ENCODE peak calls at places on chromosomes 13 and 19, in eight cellular contexts. One of them, this sample, is unnamed.

GRCh38 chr19:14146789-14147216 is 10.4 kb upstream of the ASF1B start:
- DNase-seq in stimulated activated CD4-positive, alpha-beta T cell treated with anti-CD3 and anti-CD28 coated beads, Interleukin-12 subunit alpha, Interleukin-12 subunit beta, amount 100 ng/mL, for 24 hours: no peak
- DNase-seq in AG09309: peak
- DNase-seq in fibroblast of lung: peak
- DNase-seq in M059J: peak
- DNase-seq in H7: peak
- DNase-seq in head of caudate nucleus: no peak
- DNase-seq in epithelial cell of esophagus: peak
- DNase-seq in this sample: peak

GRCh38 chr13:31044658-31045620 is 112.5 kb downstream of the TEX26 start:
- DNase-seq in stimulated activated CD4-positive, alpha-beta T cell treated with anti-CD3 and anti-CD28 coated beads, Interleukin-12 subunit alpha, Interleukin-12 subunit beta, amount 100 ng/mL, for 24 hours: no peak
- DNase-seq in AG09309: no peak
- DNase-seq in fibroblast of lung: no peak
- DNase-seq in M059J: peak
- DNase-seq in H7: no peak
- DNase-seq in head of caudate nucleus: no peak
- DNase-seq in epithelial cell of esophagus: peak
- DNase-seq in this sample: no peak

GRCh38 chr19:44498988-44499387 is 1.3 kb downstream of the ZNF180 start:
- DNase-seq in stimulated activated CD4-positive, alpha-beta T cell treated with anti-CD3 and anti-CD28 coated beads, Interleukin-12 subunit alpha, Interleukin-12 subunit beta, amount 100 ng/mL, for 24 hours: no peak
- DNase-seq in AG09309: no peak
- DNase-seq in fibroblast of lung: no peak
- DNase-seq in M059J: no peak
- DNase-seq in H7: no peak
- DNase-seq in head of caudate nucleus: no peak
- DNase-seq in epithelial cell of esophagus: no peak
- DNase-seq in this sample: no peak

GRCh38 chr19:46388311-46389095 is 24.9 kb downstream of the CCDC8 start:
- DNase-seq in stimulated activated CD4-positive, alpha-beta T cell treated with anti-CD3 and anti-CD28 coated beads, Interleukin-12 subunit alpha, Interleukin-12 subunit beta, amount 100 ng/mL, for 24 hours: no peak
- DNase-seq in AG09309: no peak
- DNase-seq in fibroblast of lung: no peak
- DNase-seq in M059J: no peak
- DNase-seq in H7: no peak
- DNase-seq in head of caudate nucleus: no peak
- DNase-seq in epithelial cell of esophagus: no peak
- DNase-seq in this sample: no peak

GRCh38 chr19:14434543-14435319 is 1.6 kb downstream of the PKN1 start:
- DNase-seq in stimulated activated CD4-positive, alpha-beta T cell treated with anti-CD3 and anti-CD28 coated beads, Interleukin-12 subunit alpha, Interleukin-12 subunit beta, amount 100 ng/mL, for 24 hours: no peak
- DNase-seq in AG09309: peak
- DNase-seq in fibroblast of lung: peak
- DNase-seq in M059J: peak
- DNase-seq in H7: peak
- DNase-seq in head of caudate nucleus: no peak
- DNase-seq in epithelial cell of esophagus: peak
- DNase-seq in this sample: peak

GRCh38 chr13:51542358-51542972 is 41.8 kb upstream of the WDFY2 start:
- DNase-seq in stimulated activated CD4-positive, alpha-beta T cell treated with anti-CD3 and anti-CD28 coated beads, Interleukin-12 subunit alpha, Interleukin-12 subunit beta, amount 100 ng/mL, for 24 hours: no peak
- DNase-seq in AG09309: no peak
- DNase-seq in fibroblast of lung: no peak
- DNase-seq in M059J: peak
- DNase-seq in H7: peak
- DNase-seq in head of caudate nucleus: peak
- DNase-seq in epithelial cell of esophagus: no peak
- DNase-seq in this sample: no peak

GRCh38 chr13:107144432-107144831 is 576.5 kb upstream of the ARGLU1 start:
- DNase-seq in stimulated activated CD4-positive, alpha-beta T cell treated with anti-CD3 and anti-CD28 coated beads, Interleukin-12 subunit alpha, Interleukin-12 subunit beta, amount 100 ng/mL, for 24 hours: no peak
- DNase-seq in AG09309: no peak
- DNase-seq in fibroblast of lung: peak
- DNase-seq in M059J: no peak
- DNase-seq in H7: no peak
- DNase-seq in head of caudate nucleus: no peak
- DNase-seq in epithelial cell of esophagus: peak
- DNase-seq in this sample: no peak

GRCh38 chr13:73388586-73388985 is 329.8 kb downstream of the KLF5 start:
- DNase-seq in stimulated activated CD4-positive, alpha-beta T cell treated with anti-CD3 and anti-CD28 coated beads, Interleukin-12 subunit alpha, Interleukin-12 subunit beta, amount 100 ng/mL, for 24 hours: no peak
- DNase-seq in AG09309: no peak
- DNase-seq in fibroblast of lung: peak
- DNase-seq in M059J: no peak
- DNase-seq in H7: no peak
- DNase-seq in head of caudate nucleus: no peak
- DNase-seq in epithelial cell of esophagus: no peak
- DNase-seq in this sample: no peak

GRCh38 chr19:6769006-6769637 is 1.9 kb upstream of the SH2D3A start:
- DNase-seq in stimulated activated CD4-positive, alpha-beta T cell treated with anti-CD3 and anti-CD28 coated beads, Interleukin-12 subunit alpha, Interleukin-12 subunit beta, amount 100 ng/mL, for 24 hours: no peak
- DNase-seq in AG09309: no peak
- DNase-seq in fibroblast of lung: no peak
- DNase-seq in M059J: no peak
- DNase-seq in H7: peak
- DNase-seq in head of caudate nucleus: no peak
- DNase-seq in epithelial cell of esophagus: peak
- DNase-seq in this sample: no peak

GRCh38 chr19:56092685-56093631 is 28.1 kb downstream of the ZNF787 start:
- DNase-seq in stimulated activated CD4-positive, alpha-beta T cell treated with anti-CD3 and anti-CD28 coated beads, Interleukin-12 subunit alpha, Interleukin-12 subunit beta, amount 100 ng/mL, for 24 hours: no peak
- DNase-seq in AG09309: no peak
- DNase-seq in fibroblast of lung: no peak
- DNase-seq in M059J: no peak
- DNase-seq in H7: peak
- DNase-seq in head of caudate nucleus: no peak
- DNase-seq in epithelial cell of esophagus: no peak
- DNase-seq in this sample: no peak

GRCh38 chr19:48190288-48191284 is 20.1 kb downstream of the ZSWIM9 start:
- DNase-seq in stimulated activated CD4-positive, alpha-beta T cell treated with anti-CD3 and anti-CD28 coated beads, Interleukin-12 subunit alpha, Interleukin-12 subunit beta, amount 100 ng/mL, for 24 hours: no peak
- DNase-seq in AG09309: no peak
- DNase-seq in fibroblast of lung: peak
- DNase-seq in M059J: peak
- DNase-seq in H7: peak
- DNase-seq in head of caudate nucleus: peak
- DNase-seq in epithelial cell of esophagus: peak
- DNase-seq in this sample: no peak

GRCh38 chr13:40116008-40116407 is 460.5 kb downstream of the COG6 start:
- DNase-seq in stimulated activated CD4-positive, alpha-beta T cell treated with anti-CD3 and anti-CD28 coated beads, Interleukin-12 subunit alpha, Interleukin-12 subunit beta, amount 100 ng/mL, for 24 hours: no peak
- DNase-seq in AG09309: peak
- DNase-seq in fibroblast of lung: peak
- DNase-seq in M059J: peak
- DNase-seq in H7: no peak
- DNase-seq in head of caudate nucleus: no peak
- DNase-seq in epithelial cell of esophagus: peak
- DNase-seq in this sample: no peak

GRCh38 chr19:13150919-13151604 is 851 bp downstream of the IER2 start:
- DNase-seq in stimulated activated CD4-positive, alpha-beta T cell treated with anti-CD3 and anti-CD28 coated beads, Interleukin-12 subunit alpha, Interleukin-12 subunit beta, amount 100 ng/mL, for 24 hours: no peak
- DNase-seq in AG09309: no peak
- DNase-seq in fibroblast of lung: no peak
- DNase-seq in M059J: no peak
- DNase-seq in H7: peak
- DNase-seq in head of caudate nucleus: no peak
- DNase-seq in epithelial cell of esophagus: no peak
- DNase-seq in this sample: no peak

This sample was measured in GM04503.